ENCODE peak calls at places on chromosome 20, in six cellular contexts. E, L, H, Y, C and M are unnamed samples.

GRCh38 chr20:37225146-37225545 is 36.5 kb downstream of the GHRH start:
- DNase-seq in E (no peak), L (no peak), H (no peak), Y (no peak), C (no peak), M (no peak)

GRCh38 chr20:9287826-9288225 is 218.9 kb downstream of the PLCB4 start:
- DNase-seq in E (no peak), L (no peak), H (no peak), Y (no peak), C (no peak), M (no peak)

GRCh38 chr20:32966881-32967781 is 37.1 kb downstream of the SUN5 start:
- DNase-seq in E (peak; percentile 80), L (peak; percentile 21), H (no peak), Y (no peak), C (no peak), M (no peak)

GRCh38 chr20:5535211-5535756 is 214.9 kb upstream of the SHLD1 start:
- DNase-seq in E (no peak), L (no peak), H (peak; percentile 75), Y (peak; percentile 99), C (peak; percentile 80), M (no peak)

GRCh38 chr20:57394087-57395082 is 3.2 kb downstream of the RBM38 start:
- DNase-seq in E (no peak), L (no peak), H (no peak), Y (no peak), C (no peak), M (no peak)

GRCh38 chr20:44886276-44886671 is 769 bp downstream of the YWHAB start:
- DNase-seq in E (no peak), L (no peak), H (no peak), Y (peak; percentile 29), C (no peak), M (no peak)

GRCh38 chr20:14672066-14672465 is 334.7 kb upstream of the FLRT3 start:
- DNase-seq in E (no peak), L (no peak), H (no peak), Y (peak; percentile 8), C (no peak), M (no peak)

GRCh38 chr20:52761867-52762266 is 210.3 kb upstream of the TSHZ2 start:
- DNase-seq in E (no peak), L (no peak), H (peak; percentile 36), Y (no peak), C (no peak), M (no peak)

GRCh38 chr20:42923348-42923918 is 266.3 kb downstream of the PTPRT start:
- DNase-seq in E (no peak), L (no peak), H (no peak), Y (no peak), C (no peak), M (no peak)

GRCh38 chr20:460707-461106 is 1.6 kb downstream of the TBC1D20 start:
- DNase-seq in E (no peak), L (no peak), H (peak; percentile 12), Y (peak; percentile 58), C (no peak), M (no peak)

GRCh38 chr20:35011589-35012226 is 56.0 kb downstream of the MYH7B start:
- DNase-seq in E (peak; percentile 63), L (peak; percentile 15), H (no peak), Y (peak; percentile 27), C (no peak), M (peak; percentile 17)

GRCh38 chr20:20195011-20195705 is 142.8 kb downstream of the CFAP61 start:
- DNase-seq in E (no peak), L (no peak), H (no peak), Y (no peak), C (no peak), M (no peak)

GRCh38 chr20:24866008-24866407 is 83.1 kb upstream of the CST7 start:
- DNase-seq in E (no peak), L (no peak), H (no peak), Y (no peak), C (no peak), M (no peak)

GRCh38 chr20:56736285-56736857 is 107.3 kb downstream of the TFAP2C start:
- DNase-seq in E (no peak), L (peak; percentile 93), H (no peak), Y (no peak), C (no peak), M (no peak)

DNA sequence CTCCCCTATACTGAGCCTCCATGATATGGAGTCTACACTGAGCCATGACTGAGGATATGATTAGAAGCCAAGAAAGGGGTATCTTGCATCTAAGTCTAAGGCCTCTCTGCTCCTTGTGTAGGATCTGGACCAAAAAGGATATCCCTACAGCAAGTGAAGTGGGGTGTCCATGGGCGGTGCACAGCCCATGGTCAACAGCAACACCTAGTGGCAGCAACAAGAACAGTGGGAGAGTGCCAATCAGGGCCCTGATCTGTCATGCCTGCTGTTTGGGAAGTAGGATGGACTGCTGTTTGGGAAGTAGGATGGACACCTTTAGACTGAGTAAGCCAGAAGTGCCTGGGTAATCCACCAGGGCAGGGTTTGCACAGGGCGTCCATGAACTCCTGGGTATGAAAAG is 22.4 kb downstream of the PTGIS start:
- DNase-seq in E (no peak), L (no peak), H (no peak), Y (no peak), C (no peak), M (no peak)
- TF ChIP-seq CTCF in E (peak; percentile 24), L (peak; percentile 58), H (peak; percentile 11), Y (no peak), C (peak; percentile 27), M (no peak)

GRCh38 chr20:47664068-47664437 is 121.2 kb downstream of the SULF2 start:
- DNase-seq in E (no peak), L (no peak), H (no peak), Y (no peak), C (no peak), M (no peak)
- TF ChIP-seq CTCF in E (no peak), L (no peak), H (no peak), Y (no peak), C (no peak), M (no peak)

GRCh38 chr20:23047001-23047737 is 2.3 kb downstream of the THBD start:
- DNase-seq in E (no peak), L (no peak), H (no peak), Y (no peak), C (no peak), M (no peak)

GRCh38 chr20:23042270-23042669 is 7.2 kb downstream of the SSTR4 start:
- DNase-seq in E (no peak), L (no peak), H (no peak), Y (no peak), C (no peak), M (no peak)

GRCh38 chr20:23039885-23040508 is 4.9 kb downstream of the SSTR4 start:
- DNase-seq in E (no peak), L (no peak), H (no peak), Y (no peak), C (no peak), M (no peak)

GRCh38 chr20:23046431-23046830 is 3.0 kb downstream of the THBD start:
- DNase-seq in E (no peak), L (no peak), H (no peak), Y (no peak), C (no peak), M (no peak)

GRCh38 chr20:23043376-23043775 is 6.1 kb downstream of the THBD start:
- DNase-seq in E (no peak), L (no peak), H (no peak), Y (no peak), C (no peak), M (no peak)
- TF ChIP-seq CTCF in E (no peak), L (no peak), H (no peak), Y (no peak), C (no peak), M (no peak)

DNA sequence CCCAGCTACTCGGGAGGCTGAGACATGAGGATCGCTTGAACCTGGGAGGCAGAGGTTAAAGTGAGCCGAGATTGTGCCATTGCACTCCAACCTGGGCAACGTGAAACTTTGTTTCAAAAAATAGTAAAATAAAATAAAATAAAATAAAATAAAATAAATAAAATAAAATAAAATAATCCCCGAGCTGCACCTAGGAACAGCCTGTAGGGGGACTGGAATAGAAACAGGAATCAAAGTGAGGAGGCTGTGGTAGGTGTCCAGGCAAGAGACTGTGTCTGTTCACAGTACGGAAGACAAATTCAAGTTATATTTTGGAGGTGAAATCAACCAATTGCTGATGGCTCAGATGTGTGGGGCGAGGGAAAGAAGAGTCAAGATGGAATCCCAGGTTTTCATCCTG is 86.2 kb downstream of the KCNB1 start:
- DNase-seq in E (no peak), L (no peak), H (no peak), Y (no peak), C (no peak), M (no peak)
- TF ChIP-seq CTCF in E (peak; percentile 24), L (peak; percentile 47), H (no peak), Y (no peak), C (peak; percentile 24), M (no peak)

GRCh38 chr20:3470627-3471396 is at the start of gene ATRN:
- DNase-seq in E (peak; percentile 98), L (peak; percentile 81), H (peak; percentile 92), Y (peak; percentile 91), C (peak; percentile 57), M (peak; percentile 84)
- TF ChIP-seq CTCF in E (no peak), L (no peak), H (no peak), Y (no peak), C (no peak), M (no peak)

DNA sequence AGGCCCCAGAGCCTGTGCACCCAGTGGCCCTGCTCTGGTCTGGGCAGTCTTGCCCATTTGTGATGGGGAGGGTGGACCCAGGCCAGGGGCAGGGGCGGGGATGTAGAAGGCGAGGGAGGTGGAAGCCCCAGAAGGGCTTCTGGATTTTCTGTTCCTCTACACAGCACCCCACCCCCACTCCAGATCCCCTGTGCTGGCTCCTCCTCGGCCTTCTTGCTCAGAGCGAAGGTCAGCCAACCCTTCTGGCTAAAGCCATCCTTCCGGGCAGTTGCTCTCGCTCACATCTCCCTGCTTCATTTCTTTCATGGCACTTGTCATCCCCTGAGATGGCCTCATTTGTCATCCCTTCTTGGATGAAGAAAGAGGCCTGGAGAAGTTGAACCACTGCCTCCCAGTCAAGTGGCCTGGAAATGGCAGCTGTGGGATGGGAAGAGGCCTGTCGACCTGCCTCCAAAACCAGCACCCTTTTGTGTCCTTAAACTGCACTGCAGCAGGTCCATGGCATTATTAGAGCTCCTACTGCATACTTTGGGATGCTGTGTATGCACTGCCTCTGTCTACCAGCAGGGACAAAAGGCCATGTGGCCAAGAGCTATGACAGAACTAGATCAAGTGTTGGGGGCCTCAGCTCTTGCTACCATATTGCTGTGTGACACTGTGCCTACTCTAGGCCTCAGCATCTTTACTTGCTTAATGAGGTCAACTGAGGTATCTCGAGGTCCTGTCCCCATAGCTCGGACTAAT is 19.9 kb downstream of the PEDS1 start:
- DNase-seq in E (no peak), L (no peak), H (no peak), Y (no peak), C (no peak), M (no peak)
- TF ChIP-seq CTCF in E (no peak), L (peak; percentile 41), H (peak; percentile 20), Y (peak; percentile 25), C (peak; percentile 11), M (no peak)

DNA sequence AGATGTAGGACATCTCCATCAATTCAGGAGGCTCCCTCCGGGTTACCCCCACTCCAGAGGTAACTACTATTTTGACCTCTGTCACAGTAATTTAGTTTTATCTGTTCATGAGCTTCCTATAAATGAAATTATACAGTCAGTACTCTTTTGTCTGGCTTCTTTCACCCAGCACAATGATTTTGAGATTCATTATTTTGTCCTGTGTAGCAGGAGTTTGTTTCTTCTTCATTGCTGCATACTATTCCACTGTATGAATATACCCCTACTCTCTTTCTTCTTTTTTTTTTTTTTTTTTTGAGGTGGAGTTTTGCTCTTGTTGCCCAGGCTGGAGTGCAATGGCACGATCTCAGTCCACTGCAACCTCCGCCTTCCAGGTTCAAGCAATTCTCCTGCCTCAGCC is 11.8 kb upstream of the AP5S1 start:
- DNase-seq in E (no peak), L (no peak), H (no peak), Y (no peak), C (no peak), M (no peak)
- TF ChIP-seq CTCF in E (no peak), L (no peak), H (no peak), Y (no peak), C (no peak), M (no peak)